ENCODE peak calls at places on chromosomes 16 and 17, in six cellular contexts. Q is fibroblast of mammary gland, X is tibial nerve, F is endothelial cell, G is heart left ventricle, Z is AG10803. V is an unnamed sample.

GRCh38 chr17:34981538-34982241 is 1.4 kb downstream of the LIG3 start:
- DNase-seq in Q (peak), X (no peak), F (no peak), G (no peak), Z (peak), V (no peak)

GRCh38 chr17:77282524-77283515 is 142.1 kb downstream of the SEC14L1 start:
- DNase-seq in Q (peak), X (no peak), F (no peak), G (no peak), Z (peak), V (no peak)

GRCh38 chr17:33562792-33563191 is 269.7 kb upstream of the ASIC2 start:
- DNase-seq in Q (no peak), X (no peak), F (no peak), G (no peak), Z (peak), V (no peak)

GRCh38 chr16:50819706-50820105 is 77.8 kb downstream of the CYLD start:
- DNase-seq in Q (no peak), X (no peak), F (no peak), G (no peak), Z (no peak), V (no peak)

GRCh38 chr16:3824121-3824795 is 56.3 kb downstream of the CREBBP start:
- DNase-seq in Q (peak), X (no peak), F (no peak), G (no peak), Z (no peak), V (no peak)

GRCh38 chr17:75906143-75906884 is 1.6 kb upstream of the MRPL38 start:
- DNase-seq in Q (no peak), X (no peak), F (no peak), G (no peak), Z (no peak), V (no peak)

GRCh38 chr17:49353607-49354006 is 8.4 kb downstream of the ZNF652 start:
- DNase-seq in Q (peak), X (no peak), F (no peak), G (no peak), Z (no peak), V (no peak)

GRCh38 chr16:30761427-30761927 is 385 bp downstream of the CFAP119 start:
- DNase-seq in Q (no peak), X (no peak), F (peak), G (no peak), Z (no peak), V (peak)

GRCh38 chr17:76137351-76138233 is 3.5 kb downstream of the FOXJ1 start:
- DNase-seq in Q (no peak), X (no peak), F (no peak), G (no peak), Z (no peak), V (no peak)

GRCh38 chr17:50453901-50454300 is 14.8 kb downstream of the CHAD start:
- DNase-seq in Q (no peak), X (no peak), F (no peak), G (no peak), Z (no peak), V (no peak)

GRCh38 chr17:57393368-57393767 is 137.0 kb downstream of the MSI2 start:
- DNase-seq in Q (no peak), X (no peak), F (no peak), G (no peak), Z (no peak), V (no peak)

GRCh38 chr17:28394717-28395116 is 11.3 kb downstream of the SLC46A1 start:
- DNase-seq in Q (peak), X (no peak), F (no peak), G (no peak), Z (peak), V (no peak)

GRCh38 chr17:70674061-70674460 is 504.7 kb downstream of the KCNJ2 start:
- DNase-seq in Q (no peak), X (no peak), F (no peak), G (no peak), Z (no peak), V (no peak)

GRCh38 chr17:37147301-37147812 is 198.6 kb downstream of the AATF start:
- DNase-seq in Q (peak), X (no peak), F (no peak), G (no peak), Z (no peak), V (no peak)

GRCh38 chr17:75877752-75878173 is 618 bp downstream of the TRIM47 start:
- DNase-seq in Q (peak), X (peak), F (peak), G (peak), Z (peak), V (peak)

GRCh38 chr16:48353565-48354163 is 31.5 kb downstream of the SIAH1 start:
- DNase-seq in Q (peak), X (peak), F (peak), G (peak), Z (peak), V (peak)

GRCh38 chr17:72665841-72666518 is 426.5 kb downstream of the SLC39A11 start:
- DNase-seq in Q (peak), X (peak), F (no peak), G (no peak), Z (peak), V (no peak)

GRCh38 chr17:33469411-33469810 is 176.3 kb upstream of the ASIC2 start:
- DNase-seq in Q (no peak), X (no peak), F (no peak), G (no peak), Z (no peak), V (no peak)

GRCh38 chr16:89210904-89211515 is 6.5 kb upstream of the ZNF778 start:
- DNase-seq in Q (peak), X (no peak), F (no peak), G (no peak), Z (peak), V (no peak)

DNA sequence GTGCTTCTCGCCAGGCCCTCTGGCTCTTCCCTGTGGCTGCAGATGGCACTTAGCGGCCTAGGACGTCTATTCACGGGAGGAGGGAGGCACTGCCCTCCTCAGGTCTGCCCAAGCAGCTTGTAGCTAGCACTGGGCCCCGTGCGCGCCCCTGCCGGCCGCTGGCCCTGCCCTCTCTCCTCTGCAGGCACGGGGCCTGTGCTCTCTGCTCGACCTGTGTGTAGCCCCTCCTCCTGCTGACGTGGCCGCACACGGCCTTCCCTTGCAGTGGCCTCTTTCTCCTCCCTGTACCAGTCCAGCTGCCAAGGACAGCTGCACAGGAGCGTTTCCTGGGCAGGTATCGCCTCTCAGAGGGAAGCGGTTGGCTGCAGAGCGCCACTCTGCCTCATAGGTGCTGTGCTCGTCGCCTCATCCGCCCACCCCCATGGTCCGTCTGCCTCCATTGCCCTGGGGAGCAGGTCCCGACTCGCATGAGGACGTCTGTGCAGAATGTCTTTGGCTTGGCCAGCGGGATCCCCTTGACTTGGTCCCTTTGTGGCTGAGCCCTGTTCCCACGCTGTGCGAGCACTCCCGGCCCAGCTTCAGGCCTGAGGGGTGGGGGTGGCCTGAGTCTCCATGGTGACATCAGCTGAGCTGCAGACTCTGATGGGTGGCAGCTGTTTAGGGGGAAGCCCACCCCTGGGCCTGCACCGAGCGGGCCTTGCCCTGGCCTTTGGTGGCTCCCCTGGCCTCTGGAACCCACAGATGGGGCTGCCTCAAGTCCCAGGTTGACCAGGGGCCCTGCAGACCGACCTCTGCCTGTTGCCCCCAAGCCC is 34.6 kb downstream of the TSC2 start:
- DNase-seq in Q (peak), X (no peak), F (no peak), G (peak), Z (no peak), V (no peak)
- TF ChIP-seq CTCF in Q (no peak), X (no peak), F (no peak), G (no peak), Z (no peak), V (no peak)

GRCh38 chr16:1379863-1380174 is 28.1 kb downstream of the GNPTG start:
- DNase-seq in Q (no peak), X (no peak), F (no peak), G (no peak), Z (no peak), V (no peak)
- TF ChIP-seq CTCF in Q (no peak), X (no peak), F (no peak), G (no peak), Z (no peak), V (peak)

DNA sequence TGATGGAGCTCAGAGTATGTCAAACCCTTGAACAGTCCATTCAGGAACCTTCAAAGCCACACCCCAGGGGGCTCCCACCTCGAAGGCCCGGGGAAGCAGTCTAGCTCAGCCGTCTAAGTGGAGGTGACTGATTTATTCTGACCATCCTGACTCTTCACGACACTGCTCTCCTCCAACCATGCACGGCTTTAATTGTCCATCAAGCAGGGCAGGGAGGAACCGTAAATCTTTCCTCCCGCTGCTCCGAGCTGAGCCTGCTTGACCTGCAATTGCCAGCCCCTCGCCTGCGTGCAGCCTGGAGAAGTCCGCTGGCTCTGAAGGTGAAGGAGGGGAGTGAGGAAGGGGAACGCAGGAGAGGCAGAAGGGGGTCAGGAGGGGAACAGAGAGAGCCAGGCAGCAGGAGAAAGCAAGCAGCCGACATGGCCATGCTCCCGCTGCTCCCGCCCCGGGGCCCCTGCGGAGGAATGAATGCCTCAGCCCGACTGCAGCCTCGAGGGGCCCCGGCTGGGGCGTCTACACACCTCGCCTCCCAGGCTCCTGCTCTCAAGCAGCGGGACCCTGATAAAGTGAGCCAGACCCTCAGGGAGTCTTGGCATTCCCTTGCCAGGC is 10.1 kb downstream of the RBFOX3 start:
- DNase-seq in Q (no peak), X (no peak), F (no peak), G (no peak), Z (no peak), V (no peak)
- TF ChIP-seq CTCF in Q (no peak), X (no peak), F (no peak), G (no peak), Z (no peak), V (no peak)

DNA sequence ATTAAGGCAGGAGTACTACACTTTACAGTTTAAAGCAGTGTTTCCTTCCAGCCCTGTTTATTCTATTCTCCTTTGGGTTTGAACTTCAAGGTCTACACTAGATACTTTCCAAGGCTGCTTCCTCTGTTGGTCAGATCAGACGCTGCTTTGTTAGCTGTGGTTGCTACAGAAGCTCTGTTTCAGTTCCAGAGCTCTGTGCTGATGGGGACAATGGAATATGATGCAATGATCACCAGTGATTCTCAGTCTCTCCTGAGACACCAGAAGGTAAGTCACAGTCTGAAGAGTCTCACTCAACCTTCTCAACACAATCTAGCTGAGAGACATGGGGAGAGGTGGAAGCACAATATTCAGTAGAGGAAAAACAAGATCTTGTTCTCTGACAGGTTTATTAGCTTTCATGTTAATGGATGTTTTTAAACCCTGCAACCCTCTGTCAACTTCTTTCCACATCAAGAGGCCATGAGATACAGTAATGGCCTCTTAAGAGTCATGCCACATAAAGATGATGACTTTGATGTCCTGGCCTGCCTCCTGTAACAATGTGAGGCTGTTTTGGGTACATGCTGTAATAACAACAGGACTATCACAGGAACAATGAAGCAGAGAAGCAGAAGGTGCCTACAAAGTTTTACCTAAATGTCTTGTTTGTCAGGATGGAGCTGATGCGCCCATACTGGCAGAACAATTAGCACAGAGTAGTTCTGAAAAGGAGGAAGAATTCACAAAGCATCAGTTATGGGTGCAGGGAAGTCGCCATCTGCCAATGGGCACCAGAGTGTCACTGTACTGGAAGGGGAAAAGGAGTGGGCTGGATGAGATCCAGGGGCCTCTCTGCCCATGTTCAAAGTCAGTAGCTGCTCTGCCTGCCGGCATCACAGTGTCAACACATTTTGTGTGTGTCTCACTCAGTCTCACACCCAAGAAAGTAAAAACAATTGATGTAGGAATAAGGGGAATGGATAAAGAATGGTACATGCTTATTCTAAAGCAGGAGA is 33.4 kb downstream of the PSME3IP1 start:
- DNase-seq in Q (no peak), X (no peak), F (no peak), G (no peak), Z (no peak), V (no peak)
- TF ChIP-seq CTCF in Q (no peak), X (no peak), F (no peak), G (no peak), Z (no peak), V (no peak)

GRCh38 chr17:66900126-66901010 is 64.1 kb upstream of the CACNG4 start:
- DNase-seq in Q (peak), X (no peak), F (no peak), G (no peak), Z (no peak), V (no peak)
- TF ChIP-seq CTCF in Q (peak), X (no peak), F (peak), G (peak), Z (peak), V (peak)

DNA sequence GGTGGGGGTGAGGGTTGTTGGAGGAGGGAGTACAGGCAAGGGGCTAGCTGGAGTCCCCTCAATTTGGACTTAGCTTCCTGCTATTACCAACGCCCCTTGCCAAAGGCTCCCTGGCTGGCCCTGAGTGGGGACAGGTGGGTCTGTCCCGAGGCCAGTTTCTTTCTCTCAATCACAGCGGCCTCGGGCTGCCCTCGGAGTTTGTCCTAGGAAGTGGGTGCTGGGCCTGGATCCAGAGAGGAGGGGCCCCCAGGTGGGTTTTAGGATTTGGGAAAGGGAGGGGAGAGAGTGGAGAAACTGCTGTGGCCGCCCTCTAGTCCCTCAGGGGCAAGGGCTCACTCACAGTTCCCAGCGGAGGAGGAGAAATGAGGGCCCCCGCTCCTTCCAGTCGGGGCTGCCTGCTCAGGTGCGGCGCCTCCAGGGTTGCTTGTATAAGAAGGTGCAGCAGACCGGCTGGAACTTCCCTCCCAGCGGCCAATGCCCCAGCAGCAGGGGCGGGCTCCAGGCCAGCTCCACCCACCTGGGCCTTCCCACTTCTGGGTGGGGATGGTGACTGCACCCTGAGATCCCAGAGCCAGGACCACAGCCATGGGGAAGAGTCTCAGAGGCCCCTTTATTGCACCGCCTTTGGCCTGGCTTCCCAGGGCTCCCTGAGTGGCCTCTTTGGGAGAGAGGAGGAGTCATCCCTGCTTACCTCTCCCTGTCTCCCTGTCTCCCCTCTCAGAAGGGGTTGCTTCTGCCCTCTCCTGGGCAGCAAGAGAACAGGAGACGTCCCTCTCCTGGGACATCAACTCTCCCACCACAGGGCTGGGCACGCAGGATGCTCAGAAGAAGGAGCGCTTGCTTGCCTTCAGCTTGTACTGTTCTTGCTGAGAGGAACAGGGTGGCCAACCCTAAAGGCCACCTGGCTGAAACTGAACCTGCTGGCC is 112.0 kb upstream of the SMURF2 start:
- DNase-seq in Q (peak), X (no peak), F (peak), G (peak), Z (peak), V (peak)
- TF ChIP-seq CTCF in Q (peak), X (no peak), F (no peak), G (peak), Z (peak), V (peak)

GRCh38 chr16:70473446-70474319 is 19.3 kb downstream of the FCSK start:
- DNase-seq in Q (no peak), X (no peak), F (no peak), G (no peak), Z (no peak), V (no peak)

GRCh38 chr16:70472786-70473433 is 18.5 kb downstream of the FCSK start:
- DNase-seq in Q (no peak), X (no peak), F (no peak), G (no peak), Z (no peak), V (no peak)

GRCh38 chr16:70468776-70469525 is 14.6 kb downstream of the FCSK start:
- DNase-seq in Q (no peak), X (no peak), F (no peak), G (no peak), Z (no peak), V (no peak)

GRCh38 chr16:70470141-70470926 is 15.9 kb downstream of the FCSK start:
- DNase-seq in Q (no peak), X (no peak), F (no peak), G (no peak), Z (no peak), V (no peak)

GRCh38 chr16:70470927-70471341 is 16.5 kb downstream of the FCSK start:
- DNase-seq in Q (no peak), X (no peak), F (peak), G (peak), Z (no peak), V (peak)
- TF ChIP-seq CTCF in Q (peak), X (peak), F (no peak), G (peak), Z (peak), V (peak)

GRCh38 chr17:901964-902363 is 77.6 kb downstream of the NXN start:
- DNase-seq in Q (no peak), X (no peak), F (no peak), G (no peak), Z (no peak), V (no peak)
- TF ChIP-seq CTCF in Q (no peak), X (no peak), F (no peak), G (no peak), Z (no peak), V (no peak)

DNA sequence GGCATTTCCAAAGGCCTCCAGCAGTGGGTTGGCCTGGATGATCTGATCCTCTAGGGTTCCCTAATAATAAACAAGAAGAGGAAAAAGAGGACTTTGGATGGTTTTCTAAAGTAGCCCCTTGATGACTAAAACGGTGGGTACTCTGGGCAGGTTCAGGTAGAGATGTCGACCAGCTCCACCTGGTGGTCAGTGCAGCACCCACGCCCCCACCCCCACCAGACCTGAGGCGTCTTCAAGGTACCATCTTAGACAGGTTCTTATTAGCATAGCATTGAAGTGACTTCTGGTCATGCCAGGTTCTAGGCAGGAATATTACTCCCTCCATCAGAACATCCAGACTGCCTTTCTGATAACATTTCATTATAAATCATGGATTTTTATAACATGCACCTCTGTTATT is 15.0 kb downstream of the MYH13 start:
- DNase-seq in Q (no peak), X (no peak), F (peak), G (no peak), Z (no peak), V (no peak)
- TF ChIP-seq CTCF in Q (peak), X (no peak), F (peak), G (peak), Z (peak), V (peak)

GRCh38 chr17:13919818-13920217 is 149.5 kb upstream of the COX10 start:
- DNase-seq in Q (no peak), X (no peak), F (no peak), G (no peak), Z (peak), V (no peak)
- TF ChIP-seq CTCF in Q (no peak), X (no peak), F (no peak), G (no peak), Z (no peak), V (no peak)

V was measured in progenitor cell of endocrine pancreas.